ENCODE peak calls at places on chromosomes 11 and 22, in eight cellular contexts. T is transverse colon, U is uterus, Q is tibial artery, K is tibial nerve, I is suprapubic skin, C is hepatocyte, E is bronchial epithelial cell. Z is an unnamed sample.

GRCh38 chr11:58829736-58830135 is 14.8 kb downstream of the GLYATL2 start:
- DNase-seq in U (no peak), I (no peak), E (peak; percentile 90), K (no peak), Q (no peak), C (no peak), T (no peak), Z (no peak)

GRCh38 chr22:32802291-32802826 is 854 bp downstream of the TIMP3 start:
- DNase-seq in Q (no peak), T (no peak), I (no peak), E (no peak), K (no peak), U (no peak), C (no peak), Z (no peak)

GRCh38 chr22:32644252-32645100 is 157.0 kb upstream of the TIMP3 start:
- DNase-seq in U (peak; percentile 39), T (peak; percentile 50), I (peak; percentile 84), Q (peak; percentile 62), K (no peak), E (peak; percentile 96), C (peak; percentile 69), Z (peak; percentile 78)

GRCh38 chr11:65613091-65613928 is 711 bp downstream of the MAP3K11 start:
- DNase-seq in Q (no peak), E (no peak), K (no peak), I (no peak), C (peak; percentile 58), U (peak; percentile 52), T (no peak), Z (no peak)

GRCh38 chr11:103970850-103971249 is 65.6 kb upstream of the DDI1 start:
- DNase-seq in E (no peak), T (no peak), C (no peak), I (no peak), Q (no peak), U (no peak), K (no peak), Z (no peak)

GRCh38 chr11:110955797-110956196 is 243.6 kb upstream of the ARHGAP20 start:
- DNase-seq in U (no peak), C (no peak), E (no peak), I (no peak), Q (no peak), K (no peak), T (no peak), Z (no peak)

GRCh38 chr11:22466809-22467208 is 128.6 kb downstream of the SLC17A6 start:
- DNase-seq in K (no peak), C (peak; percentile 61), Q (no peak), I (no peak), E (peak; percentile 96), U (no peak), T (no peak), Z (no peak)

GRCh38 chr11:36388086-36388485 is 92.0 kb downstream of the PRR5L start:
- DNase-seq in E (no peak), I (no peak), Q (no peak), T (no peak), U (no peak), K (no peak), C (no peak), Z (no peak)

GRCh38 chr11:67345949-67346819 is 7.2 kb downstream of the POLD4 start:
- DNase-seq in K (no peak), U (no peak), I (no peak), E (peak; percentile 99), C (peak; percentile 78), T (peak; percentile 66), Q (no peak), Z (no peak)

GRCh38 chr22:23438216-23438615 is 141.9 kb downstream of the IGLL1 start:
- DNase-seq in Q (no peak), U (no peak), E (no peak), T (no peak), C (no peak), K (no peak), I (no peak), Z (peak; percentile 54)

GRCh38 chr11:77468527-77468926 is 5.4 kb downstream of the PAK1 start:
- DNase-seq in I (no peak), E (no peak), C (no peak), U (no peak), Q (no peak), K (no peak), T (no peak), Z (no peak)
- TF ChIP-seq CTCF in I (no peak), E (no peak), C (no peak), U (no peak), Q (no peak), K (no peak), T (no peak), Z (no peak)

GRCh38 chr11:44305643-44306468 is 4.1 kb downstream of the ALX4 start:
- DNase-seq in E (no peak), Q (no peak), T (peak; percentile 20), K (no peak), U (no peak), C (peak; percentile 43), I (no peak), Z (no peak)
- H3K4me3 ChIP-seq in E (no peak overlapping the region), Q (peak overlapping the region; percentile 33), T (peak overlapping the region; percentile 43), K (peak overlapping the region; percentile 48), U (peak overlapping the region; percentile 42), C (peak overlapping the region; percentile 31), I (peak overlapping the region; percentile 48), Z (peak overlapping the region; percentile 31)

DNA sequence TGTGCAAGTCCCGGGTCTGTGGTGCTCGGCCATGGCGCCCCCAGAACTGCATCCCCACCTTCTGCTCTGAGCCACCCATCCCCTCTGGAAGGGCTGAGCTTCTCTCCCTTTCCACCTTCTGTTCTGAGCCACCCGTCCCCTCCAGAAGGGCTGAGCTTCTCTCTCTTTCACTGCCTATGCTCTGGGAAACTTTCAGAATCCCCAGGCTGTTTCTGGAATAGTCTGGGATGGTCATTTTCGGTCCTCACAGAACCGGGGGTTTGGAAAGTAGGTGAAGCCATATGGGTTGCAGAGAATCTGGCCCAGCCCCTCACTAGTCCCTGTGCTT is 3.4 kb upstream of the BID start:
- DNase-seq in Q (no peak), E (no peak), U (no peak), C (no peak), I (no peak), T (no peak), K (no peak), Z (no peak)
- H3K36me3 ChIP-seq in Q (no peaks in the 10 kb centered on the region), E (no peaks in the 10 kb centered on the region), U (no peaks in the 10 kb centered on the region), C (no peaks in the 10 kb centered on the region), I (no peaks in the 10 kb centered on the region), T (no peaks in the 10 kb centered on the region), K (no peaks in the 10 kb centered on the region), Z (no peaks in the 10 kb centered on the region)

GRCh38 chr11:85281550-85281949 is 345.6 kb downstream of the DLG2 start:
- DNase-seq in T (no peak), C (no peak), K (no peak), U (no peak), Q (no peak), E (no peak), I (no peak), Z (no peak)
- TF ChIP-seq CTCF in T (no peak), C (no peak), K (no peak), U (no peak), Q (no peak), E (no peak), I (no peak), Z (no peak)

Z was measured in right atrium auricular region.